ENCODE peak calls at places on chromosome 20, in eight cellular contexts. N, Q, U, V, X, L, D and B are unnamed samples.

GRCh38 chr20:44646023-44646640 is 5.4 kb downstream of the ADA start:
- DNase-seq in D (peak), L (no peak), U (no peak), X (peak), N (no peak), V (no peak), Q (no peak), B (peak)

GRCh38 chr20:25490656-25491445 is 83.4 kb downstream of the GINS1 start:
- DNase-seq in X (no peak), U (no peak), Q (no peak), D (no peak), L (no peak), V (no peak), N (no peak), B (no peak)

GRCh38 chr20:56893206-56893605 is 264.1 kb downstream of the TFAP2C start:
- DNase-seq in X (peak), N (no peak), Q (no peak), U (no peak), L (no peak), V (no peak), D (no peak), B (no peak)

GRCh38 chr20:51387125-51387865 is 155.2 kb downstream of the NFATC2 start:
- DNase-seq in N (no peak), Q (no peak), L (no peak), X (no peak), U (no peak), D (no peak), V (no peak), B (no peak)

GRCh38 chr20:1876975-1877603 is 18.1 kb upstream of the SIRPA start:
- DNase-seq in V (no peak), L (no peak), D (no peak), X (no peak), Q (peak), N (no peak), U (no peak), B (no peak)

GRCh38 chr20:36307412-36308317 is 1.5 kb downstream of the DLGAP4 start:
- DNase-seq in N (no peak), D (no peak), V (no peak), X (no peak), Q (no peak), U (no peak), L (peak), B (no peak)

GRCh38 chr20:61389077-61389476 is 137.0 kb downstream of the CDH4 start:
- DNase-seq in N (no peak), V (no peak), D (no peak), U (no peak), X (no peak), L (no peak), Q (no peak), B (no peak)

GRCh38 chr20:60262967-60263603 is 304.9 kb downstream of the CDH26 start:
- DNase-seq in X (peak), V (peak), U (peak), N (no peak), L (no peak), D (peak), Q (peak), B (no peak)

GRCh38 chr20:59386819-59387218 is 86.4 kb downstream of the EDN3 start:
- DNase-seq in V (no peak), U (no peak), Q (no peak), L (no peak), X (no peak), N (no peak), D (no peak), B (no peak)

GRCh38 chr20:44217342-44218092 is 6.9 kb upstream of the OSER1 start:
- DNase-seq in V (peak), N (no peak), Q (peak), L (no peak), D (peak), U (peak), X (peak), B (peak)

GRCh38 chr20:63977392-63978276 is 1.8 kb downstream of the SAMD10 start:
- DNase-seq in N (no peak), Q (peak), D (peak), X (peak), V (peak), U (peak), L (no peak), B (peak)

GRCh38 chr20:1263853-1264252 is 2.2 kb upstream of the SNPH start:
- DNase-seq in Q (no peak), U (no peak), N (peak), X (no peak), L (no peak), V (no peak), D (no peak), B (peak)

GRCh38 chr20:37571033-37571432 is 43.4 kb upstream of the BLCAP start:
- DNase-seq in D (no peak), L (peak), X (no peak), Q (no peak), N (no peak), V (no peak), U (no peak), B (no peak)

GRCh38 chr20:36548006-36548315 is 6.6 kb downstream of the MYL9 start:
- DNase-seq in L (no peak), V (no peak), Q (no peak), N (no peak), X (no peak), U (no peak), D (no peak), B (no peak)

GRCh38 chr20:56636701-56637100 is 7.6 kb downstream of the TFAP2C start:
- DNase-seq in X (no peak), L (no peak), N (peak), Q (no peak), V (no peak), U (peak), D (no peak), B (peak)

GRCh38 chr20:9244811-9245210 is 175.9 kb downstream of the PLCB4 start:
- DNase-seq in U (no peak), X (no peak), V (no peak), D (no peak), N (no peak), Q (no peak), L (no peak), B (no peak)

GRCh38 chr20:63628246-63628975 is 1.5 kb upstream of the GMEB2 start:
- DNase-seq in D (peak), X (peak), L (no peak), U (peak), N (no peak), V (no peak), Q (peak), B (no peak)

GRCh38 chr20:50403565-50404418 is 106.4 kb upstream of the PTPN1 start:
- DNase-seq in D (no peak), Q (no peak), V (no peak), N (no peak), X (no peak), L (no peak), U (no peak), B (peak)

GRCh38 chr20:7085448-7085847 is 318.0 kb downstream of the BMP2 start:
- DNase-seq in U (no peak), Q (no peak), L (no peak), V (no peak), X (no peak), D (no peak), N (no peak), B (peak)

GRCh38 chr20:4038047-4038459 is 22.7 kb upstream of the RNF24 start:
- DNase-seq in U (peak), D (peak), L (no peak), V (peak), X (peak), N (peak), Q (peak), B (peak)

GRCh38 chr20:45313943-45314342 is 5.8 kb upstream of the MATN4 start:
- DNase-seq in N (no peak), V (no peak), D (no peak), X (no peak), Q (no peak), L (no peak), U (no peak), B (no peak)

GRCh38 chr20:61370841-61371303 is 118.8 kb downstream of the CDH4 start:
- DNase-seq in X (no peak), Q (no peak), L (no peak), N (no peak), U (no peak), D (no peak), V (no peak), B (no peak)

GRCh38 chr20:58647162-58647813 is 3.8 kb upstream of the STX16 start:
- DNase-seq in U (no peak), L (no peak), N (no peak), Q (no peak), D (no peak), V (no peak), X (no peak), B (no peak)

GRCh38 chr20:12047838-12048432 is 130.2 kb downstream of the BTBD3 start:
- DNase-seq in D (no peak), L (no peak), U (peak), X (no peak), V (no peak), N (no peak), Q (no peak), B (peak)

GRCh38 chr20:707711-708110 is 32.1 kb upstream of the SCRT2 start:
- DNase-seq in U (no peak), N (no peak), Q (no peak), L (peak), D (no peak), V (no peak), X (no peak), B (no peak)

GRCh38 chr20:49482621-49483017 is at the start of gene KCNB1:
- DNase-seq in D (peak), L (no peak), N (no peak), V (peak), X (peak), Q (peak), U (peak), B (peak)

GRCh38 chr20:63320616-63321147 is 27.7 kb downstream of the COL20A1 start:
- DNase-seq in X (no peak), V (no peak), D (no peak), U (no peak), N (no peak), L (no peak), Q (no peak), B (no peak)

GRCh38 chr20:44001667-44002596 is 87.3 kb downstream of the TOX2 start:
- DNase-seq in D (no peak), U (peak), V (no peak), N (no peak), Q (no peak), L (no peak), X (no peak), B (no peak)

GRCh38 chr20:62289898-62290297 is 12.9 kb upstream of the ADRM1 start:
- DNase-seq in V (no peak), U (no peak), Q (no peak), L (no peak), N (no peak), D (no peak), X (no peak), B (no peak)

GRCh38 chr20:38145094-38146075 is 19.7 kb downstream of the TGM2 start:
- DNase-seq in L (no peak), U (peak), V (no peak), D (no peak), Q (no peak), X (no peak), N (no peak), B (peak)

GRCh38 chr20:22816016-22816415 is 219.1 kb upstream of the SSTR4 start:
- DNase-seq in L (no peak), N (no peak), U (no peak), D (no peak), X (no peak), V (no peak), Q (no peak), B (no peak)

GRCh38 chr20:3783068-3783489 is 1.8 kb upstream of the SPEF1 start:
- DNase-seq in L (no peak), N (no peak), D (no peak), X (no peak), V (no peak), Q (no peak), U (no peak), B (no peak)

GRCh38 chr20:37932919-37933318 is 30.0 kb downstream of the VSTM2L start:
- DNase-seq in U (no peak), V (no peak), D (no peak), X (no peak), Q (no peak), L (no peak), N (no peak), B (no peak)

GRCh38 chr20:23160536-23161243 is 74.6 kb upstream of the CD93 start:
- DNase-seq in L (peak), N (no peak), D (no peak), Q (no peak), V (no peak), X (no peak), U (peak), B (no peak)

GRCh38 chr20:63026582-63027424 is 20.0 kb upstream of the BHLHE23 start:
- DNase-seq in Q (no peak), L (no peak), X (no peak), V (no peak), U (no peak), D (no peak), N (no peak), B (no peak)

GRCh38 chr20:642398-643174 is 10.4 kb downstream of the SRXN1 start:
- DNase-seq in L (no peak), X (no peak), D (no peak), V (no peak), U (no peak), N (no peak), Q (no peak), B (no peak)

GRCh38 chr20:6909608-6910007 is 142.1 kb downstream of the BMP2 start:
- DNase-seq in U (peak), V (no peak), L (no peak), Q (no peak), N (no peak), D (no peak), X (no peak), B (no peak)

GRCh38 chr20:50930139-50931047 is 844 bp downstream of the ADNP start:
- DNase-seq in N (no peak), X (peak), V (peak), L (peak), D (no peak), Q (no peak), U (peak), B (no peak)

GRCh38 chr20:48824830-48825550 is 2.8 kb downstream of the PREX1 start:
- DNase-seq in X (no peak), Q (no peak), V (no peak), N (no peak), L (no peak), D (no peak), U (no peak), B (no peak)